ENCODE peak calls at places on chromosomes 1 and 21, in nine cellular contexts. D, N, P, H, U, L, Y, M and Q are unnamed samples.
A peak's percentile ranks its signal among the peaks of the same experiment; 100 is the strongest.

GRCh38 chr1:78716186-78716585 is 66.6 kb downstream of the IFI44 start:
- DNase-seq in D (no peak), N (no peak), P (no peak), H (no peak), U (no peak), L (no peak), Y (no peak), M (no peak), Q (no peak)

GRCh38 chr1:77888071-77888428 is 374 bp upstream of the NEXN start:
- DNase-seq in D (no peak), N (peak; percentile 52), P (no peak), H (no peak), U (no peak), L (no peak), Y (no peak), M (no peak), Q (no peak)

GRCh38 chr1:95118019-95118499 is 904 bp downstream of the TLCD4 start:
- DNase-seq in D (no peak), N (no peak), P (no peak), H (peak; percentile 11), U (no peak), L (no peak), Y (no peak), M (peak; percentile 60), Q (peak; percentile 40)

GRCh38 chr1:25728301-25728935 is 71.6 kb upstream of the SELENON start:
- DNase-seq in D (no peak), N (no peak), P (no peak), H (no peak), U (no peak), L (no peak), Y (no peak), M (no peak), Q (no peak)

GRCh38 chr1:214573386-214574358 is 22.3 kb upstream of the PTPN14 start:
- DNase-seq in D (peak; percentile 82), N (no peak), P (no peak), H (no peak), U (no peak), L (no peak), Y (no peak), M (no peak), Q (no peak)

GRCh38 chr1:22609291-22609690 is 27.1 kb upstream of the C1QA start:
- DNase-seq in D (no peak), N (no peak), P (no peak), H (no peak), U (no peak), L (no peak), Y (no peak), M (no peak), Q (no peak)

GRCh38 chr1:109252893-109253802 is 3.8 kb downstream of the CELSR2 start:
- DNase-seq in D (no peak), N (no peak), P (no peak), H (no peak), U (no peak), L (peak; percentile 73), Y (no peak), M (no peak), Q (peak; percentile 26)

GRCh38 chr1:153936011-153936802 is 10.3 kb downstream of the DENND4B start:
- DNase-seq in D (no peak), N (no peak), P (no peak), H (no peak), U (no peak), L (no peak), Y (no peak), M (no peak), Q (no peak)

GRCh38 chr21:38831526-38832467 is 26.1 kb downstream of the ETS2 start:
- DNase-seq in D (peak; percentile 42), N (peak; percentile 29), P (peak; percentile 19), H (peak; percentile 16), U (peak; percentile 31), L (no peak), Y (no peak), M (no peak), Q (no peak)

GRCh38 chr1:86788300-86789206 is 84.2 kb downstream of the SH3GLB1 start:
- DNase-seq in D (no peak), N (no peak), P (no peak), H (no peak), U (no peak), L (no peak), Y (peak; percentile 20), M (no peak), Q (peak; percentile 74)

GRCh38 chr1:173062156-173062938 is 11.6 kb upstream of the TNFSF18 start:
- DNase-seq in D (peak; percentile 83), N (peak; percentile 33), P (no peak), H (no peak), U (no peak), L (no peak), Y (no peak), M (no peak), Q (no peak)

GRCh38 chr1:11138952-11139351 is 39.3 kb upstream of the EXOSC10 start:
- DNase-seq in D (no peak), N (no peak), P (no peak), H (no peak), U (no peak), L (no peak), Y (no peak), M (no peak), Q (no peak)

GRCh38 chr1:12760256-12760795 is 13.2 kb upstream of the PRAMEF12 start:
- DNase-seq in D (peak; percentile 57), N (no peak), P (no peak), H (no peak), U (no peak), L (no peak), Y (no peak), M (no peak), Q (no peak)

GRCh38 chr1:222195857-222196256 is 352.0 kb downstream of the HHIPL2 start:
- DNase-seq in D (no peak), N (no peak), P (no peak), H (no peak), U (no peak), L (no peak), Y (no peak), M (no peak), Q (no peak)

GRCh38 chr1:116008651-116009380 is 32.5 kb downstream of the SLC22A15 start:
- DNase-seq in D (no peak), N (no peak), P (no peak), H (no peak), U (no peak), L (no peak), Y (no peak), M (no peak), Q (no peak)

GRCh38 chr21:41673596-41674335 is 93.1 kb downstream of the RIPK4 start:
- DNase-seq in D (no peak), N (no peak), P (no peak), H (no peak), U (no peak), L (no peak), Y (no peak), M (no peak), Q (no peak)

GRCh38 chr1:110255388-110255787 is 45.3 kb downstream of the KCNC4 start:
- DNase-seq in D (peak; percentile 56), N (no peak), P (no peak), H (no peak), U (no peak), L (peak; percentile 26), Y (no peak), M (peak; percentile 30), Q (peak; percentile 17)

GRCh38 chr1:240385985-240386978 is 225.7 kb downstream of the GREM2 start:
- DNase-seq in D (peak; percentile 73), N (peak; percentile 53), P (no peak), H (no peak), U (no peak), L (no peak), Y (peak; percentile 28), M (no peak), Q (no peak)

GRCh38 chr1:8239039-8239305 is 78.9 kb upstream of the SLC45A1 start:
- DNase-seq in D (peak; percentile 89), N (no peak), P (no peak), H (no peak), U (no peak), L (no peak), Y (no peak), M (no peak), Q (peak; percentile 78)

GRCh38 chr1:224211262-224211962 is 28.4 kb downstream of the DEGS1 start:
- DNase-seq in D (no peak), N (no peak), P (no peak), H (no peak), U (no peak), L (peak; percentile 52), Y (peak; percentile 45), M (no peak), Q (peak; percentile 77)

GRCh38 chr1:238764779-238765178 is 621.6 kb upstream of the CHRM3 start:
- DNase-seq in D (no peak), N (no peak), P (no peak), H (no peak), U (no peak), L (no peak), Y (no peak), M (no peak), Q (no peak)

GRCh38 chr1:31552489-31552888 is 23.8 kb upstream of the TINAGL1 start:
- DNase-seq in D (peak; percentile 43), N (no peak), P (no peak), H (no peak), U (no peak), L (no peak), Y (no peak), M (no peak), Q (no peak)

GRCh38 chr1:169460193-169460833 is 25.4 kb downstream of the SLC19A2 start:
- DNase-seq in D (no peak), N (no peak), P (no peak), H (no peak), U (no peak), L (no peak), Y (no peak), M (no peak), Q (no peak)

GRCh38 chr1:163822933-163823511 is 501.3 kb downstream of the NUF2 start:
- DNase-seq in D (no peak), N (no peak), P (no peak), H (no peak), U (no peak), L (no peak), Y (no peak), M (no peak), Q (no peak)

GRCh38 chr1:156875067-156875615 is 14.5 kb downstream of the NTRK1 start:
- DNase-seq in D (no peak), N (no peak), P (no peak), H (no peak), U (no peak), L (no peak), Y (no peak), M (no peak), Q (no peak)

GRCh38 chr1:39732730-39733129 is 6.0 kb upstream of the PPIE start:
- DNase-seq in D (peak; percentile 11), N (no peak), P (no peak), H (no peak), U (no peak), L (no peak), Y (no peak), M (no peak), Q (no peak)